ENCODE peak calls at places on chromosomes 5 and 9, in seven cellular contexts. One of them, this sample, is unnamed.

GRCh38 chr5:133520991-133521706 is 91.2 kb downstream of the FSTL4 start:
- DNase-seq in BE2C: no peak
- DNase-seq in Calu3: no peak
- DNase-seq in type B pancreatic cell: no peak
- DNase-seq in upper lobe of right lung: no peak
- DNase-seq in psoas muscle: no peak
- DNase-seq in tibial artery: no peak
- DNase-seq in this sample: no peak

GRCh38 chr5:143448518-143448917 is 45.0 kb upstream of the NR3C1 start:
- DNase-seq in BE2C: no peak
- DNase-seq in Calu3: no peak
- DNase-seq in type B pancreatic cell: no peak
- DNase-seq in upper lobe of right lung: no peak
- DNase-seq in psoas muscle: no peak
- DNase-seq in tibial artery: no peak
- DNase-seq in this sample: no peak

GRCh38 chr9:35903049-35903448 is 3.0 kb upstream of the HRCT1 start:
- DNase-seq in BE2C: peak; percentile 45
- DNase-seq in Calu3: peak; percentile 39
- DNase-seq in type B pancreatic cell: no peak
- DNase-seq in upper lobe of right lung: no peak
- DNase-seq in psoas muscle: no peak
- DNase-seq in tibial artery: no peak
- DNase-seq in this sample: no peak

GRCh38 chr9:23933348-23933747 is 107.3 kb upstream of the ELAVL2 start:
- DNase-seq in BE2C: no peak
- DNase-seq in Calu3: no peak
- DNase-seq in type B pancreatic cell: no peak
- DNase-seq in upper lobe of right lung: no peak
- DNase-seq in psoas muscle: no peak
- DNase-seq in tibial artery: no peak
- DNase-seq in this sample: no peak

GRCh38 chr9:134346151-134346550 is 19.9 kb downstream of the RXRA start:
- DNase-seq in BE2C: no peak
- DNase-seq in Calu3: no peak
- DNase-seq in type B pancreatic cell: no peak
- DNase-seq in upper lobe of right lung: no peak
- DNase-seq in psoas muscle: peak; percentile 81
- DNase-seq in tibial artery: no peak
- DNase-seq in this sample: no peak

GRCh38 chr9:96189995-96190394 is 112.0 kb downstream of the HSD17B3 start:
- DNase-seq in BE2C: no peak
- DNase-seq in Calu3: no peak
- DNase-seq in type B pancreatic cell: no peak
- DNase-seq in upper lobe of right lung: no peak
- DNase-seq in psoas muscle: no peak
- DNase-seq in tibial artery: no peak
- DNase-seq in this sample: no peak

GRCh38 chr9:100191264-100191663 is 92.2 kb downstream of the INVS start:
- DNase-seq in BE2C: no peak
- DNase-seq in Calu3: no peak
- DNase-seq in type B pancreatic cell: no peak
- DNase-seq in upper lobe of right lung: no peak
- DNase-seq in psoas muscle: no peak
- DNase-seq in tibial artery: no peak
- DNase-seq in this sample: no peak

GRCh38 chr9:4011062-4011461 is 288.8 kb downstream of the GLIS3 start:
- DNase-seq in BE2C: no peak
- DNase-seq in Calu3: no peak
- DNase-seq in type B pancreatic cell: no peak
- DNase-seq in upper lobe of right lung: no peak
- DNase-seq in psoas muscle: no peak
- DNase-seq in tibial artery: no peak
- DNase-seq in this sample: no peak

GRCh38 chr5:54533541-54534179 is 16.1 kb downstream of the SNX18 start:
- DNase-seq in BE2C: no peak
- DNase-seq in Calu3: no peak
- DNase-seq in type B pancreatic cell: no peak
- DNase-seq in upper lobe of right lung: no peak
- DNase-seq in psoas muscle: no peak
- DNase-seq in tibial artery: no peak
- DNase-seq in this sample: no peak

GRCh38 chr5:125700380-125700856 is 722.8 kb upstream of the GRAMD2B start:
- DNase-seq in BE2C: peak; percentile 11
- DNase-seq in Calu3: peak; percentile 34
- DNase-seq in type B pancreatic cell: no peak
- DNase-seq in upper lobe of right lung: no peak
- DNase-seq in psoas muscle: no peak
- DNase-seq in tibial artery: no peak
- DNase-seq in this sample: no peak

GRCh38 chr5:19927919-19928318 is 60.1 kb downstream of the CDH18 start:
- DNase-seq in BE2C: peak; percentile 78
- DNase-seq in Calu3: no peak
- DNase-seq in type B pancreatic cell: no peak
- DNase-seq in upper lobe of right lung: no peak
- DNase-seq in psoas muscle: no peak
- DNase-seq in tibial artery: no peak
- DNase-seq in this sample: no peak

GRCh38 chr5:134708301-134708700 is 30.0 kb upstream of the CAMLG start:
- DNase-seq in BE2C: no peak
- DNase-seq in Calu3: no peak
- DNase-seq in type B pancreatic cell: no peak
- DNase-seq in upper lobe of right lung: no peak
- DNase-seq in psoas muscle: no peak
- DNase-seq in tibial artery: no peak
- DNase-seq in this sample: no peak

GRCh38 chr9:89655990-89656657 is 51.3 kb downstream of the GADD45G start:
- DNase-seq in BE2C: no peak
- DNase-seq in Calu3: no peak
- DNase-seq in type B pancreatic cell: no peak
- DNase-seq in upper lobe of right lung: peak; percentile 67
- DNase-seq in psoas muscle: peak; percentile 48
- DNase-seq in tibial artery: no peak
- DNase-seq in this sample: peak; percentile 60

GRCh38 chr5:169895876-169896275 is 84.4 kb downstream of the INSYN2B start:
- DNase-seq in BE2C: no peak
- DNase-seq in Calu3: no peak
- DNase-seq in type B pancreatic cell: no peak
- DNase-seq in upper lobe of right lung: no peak
- DNase-seq in psoas muscle: peak; percentile 58
- DNase-seq in tibial artery: no peak
- DNase-seq in this sample: no peak

GRCh38 chr9:136644343-136644592 is 18.4 kb upstream of the EGFL7 start:
- DNase-seq in BE2C: no peak
- DNase-seq in Calu3: no peak
- DNase-seq in type B pancreatic cell: no peak
- DNase-seq in upper lobe of right lung: peak; percentile 97
- DNase-seq in psoas muscle: no peak
- DNase-seq in tibial artery: no peak
- DNase-seq in this sample: no peak

GRCh38 chr5:74641778-74642542 is 1.4 kb upstream of the ENC1 start:
- DNase-seq in BE2C: peak; percentile 59
- DNase-seq in Calu3: peak; percentile 64
- DNase-seq in type B pancreatic cell: no peak
- DNase-seq in upper lobe of right lung: peak; percentile 70
- DNase-seq in psoas muscle: no peak
- DNase-seq in tibial artery: no peak
- DNase-seq in this sample: no peak
- TF ChIP-seq CTCF in BE2C: peak; percentile 74
- TF ChIP-seq CTCF in Calu3: peak; percentile 37
- TF ChIP-seq CTCF in type B pancreatic cell: peak; percentile 65
- TF ChIP-seq CTCF in upper lobe of right lung: peak; percentile 62
- TF ChIP-seq CTCF in psoas muscle: peak; percentile 56
- TF ChIP-seq CTCF in tibial artery: peak; percentile 35
- TF ChIP-seq CTCF in this sample: peak; percentile 88

GRCh38 chr5:64074533-64074932 is 91.1 kb upstream of the RNF180 start:
- DNase-seq in BE2C: no peak
- DNase-seq in Calu3: peak; percentile 26
- DNase-seq in type B pancreatic cell: no peak
- DNase-seq in upper lobe of right lung: no peak
- DNase-seq in psoas muscle: no peak
- DNase-seq in tibial artery: no peak
- DNase-seq in this sample: no peak
- TF ChIP-seq CTCF in BE2C: peak; percentile 63
- TF ChIP-seq CTCF in Calu3: peak; percentile 33
- TF ChIP-seq CTCF in type B pancreatic cell: peak; percentile 77
- TF ChIP-seq CTCF in upper lobe of right lung: peak; percentile 51
- TF ChIP-seq CTCF in psoas muscle: peak; percentile 44
- TF ChIP-seq CTCF in tibial artery: peak; percentile 67
- TF ChIP-seq CTCF in this sample: peak; percentile 82

DNA sequence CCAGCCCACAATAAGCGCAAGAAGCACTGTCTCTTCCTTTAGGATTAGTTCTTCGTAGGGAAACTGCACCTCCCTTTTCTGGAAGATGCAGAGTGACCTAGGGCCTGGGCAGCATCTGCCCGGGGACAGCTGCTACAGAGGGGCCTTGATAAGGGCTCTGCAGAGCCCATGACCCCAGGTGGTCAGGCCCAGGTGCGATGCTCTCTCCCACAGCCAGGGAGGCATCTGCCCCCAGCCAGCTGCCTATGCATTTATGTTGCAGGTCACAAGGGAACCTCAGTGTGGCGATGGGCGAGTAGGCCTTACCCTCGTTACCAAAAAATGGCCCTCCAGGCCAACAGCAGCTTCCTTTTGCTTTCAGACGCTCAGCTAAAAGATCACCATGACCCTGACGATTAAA is 55.0 kb downstream of the PSMB7 start:
- DNase-seq in BE2C: no peak
- DNase-seq in Calu3: no peak
- DNase-seq in type B pancreatic cell: no peak
- DNase-seq in upper lobe of right lung: no peak
- DNase-seq in psoas muscle: no peak
- DNase-seq in tibial artery: no peak
- DNase-seq in this sample: no peak
- TF ChIP-seq CTCF in BE2C: no peak
- TF ChIP-seq CTCF in Calu3: no peak
- TF ChIP-seq CTCF in type B pancreatic cell: no peak
- TF ChIP-seq CTCF in upper lobe of right lung: no peak
- TF ChIP-seq CTCF in psoas muscle: no peak
- TF ChIP-seq CTCF in tibial artery: no peak
- TF ChIP-seq CTCF in this sample: no peak

GRCh38 chr5:9035346-9035745 is 510.5 kb downstream of the SEMA5A start:
- DNase-seq in BE2C: no peak
- DNase-seq in Calu3: no peak
- DNase-seq in type B pancreatic cell: no peak
- DNase-seq in upper lobe of right lung: no peak
- DNase-seq in psoas muscle: no peak
- DNase-seq in tibial artery: no peak
- DNase-seq in this sample: no peak

GRCh38 chr5:9034671-9035070 is 511.2 kb downstream of the SEMA5A start:
- DNase-seq in BE2C: no peak
- DNase-seq in Calu3: no peak
- DNase-seq in type B pancreatic cell: no peak
- DNase-seq in upper lobe of right lung: no peak
- DNase-seq in psoas muscle: no peak
- DNase-seq in tibial artery: no peak
- DNase-seq in this sample: no peak

GRCh38 chr5:9042241-9042640 is 503.6 kb downstream of the SEMA5A start:
- DNase-seq in BE2C: no peak
- DNase-seq in Calu3: no peak
- DNase-seq in type B pancreatic cell: no peak
- DNase-seq in upper lobe of right lung: no peak
- DNase-seq in psoas muscle: no peak
- DNase-seq in tibial artery: no peak
- DNase-seq in this sample: no peak

GRCh38 chr5:9033524-9033923 is 512.4 kb downstream of the SEMA5A start:
- DNase-seq in BE2C: no peak
- DNase-seq in Calu3: no peak
- DNase-seq in type B pancreatic cell: no peak
- DNase-seq in upper lobe of right lung: no peak
- DNase-seq in psoas muscle: no peak
- DNase-seq in tibial artery: no peak
- DNase-seq in this sample: no peak

GRCh38 chr5:9037048-9037447 is 508.8 kb downstream of the SEMA5A start:
- DNase-seq in BE2C: no peak
- DNase-seq in Calu3: no peak
- DNase-seq in type B pancreatic cell: no peak
- DNase-seq in upper lobe of right lung: no peak
- DNase-seq in psoas muscle: no peak
- DNase-seq in tibial artery: no peak
- DNase-seq in this sample: no peak
- TF ChIP-seq CTCF in BE2C: no peak
- TF ChIP-seq CTCF in Calu3: no peak
- TF ChIP-seq CTCF in type B pancreatic cell: no peak
- TF ChIP-seq CTCF in upper lobe of right lung: no peak
- TF ChIP-seq CTCF in psoas muscle: no peak
- TF ChIP-seq CTCF in tibial artery: no peak
- TF ChIP-seq CTCF in this sample: no peak

DNA sequence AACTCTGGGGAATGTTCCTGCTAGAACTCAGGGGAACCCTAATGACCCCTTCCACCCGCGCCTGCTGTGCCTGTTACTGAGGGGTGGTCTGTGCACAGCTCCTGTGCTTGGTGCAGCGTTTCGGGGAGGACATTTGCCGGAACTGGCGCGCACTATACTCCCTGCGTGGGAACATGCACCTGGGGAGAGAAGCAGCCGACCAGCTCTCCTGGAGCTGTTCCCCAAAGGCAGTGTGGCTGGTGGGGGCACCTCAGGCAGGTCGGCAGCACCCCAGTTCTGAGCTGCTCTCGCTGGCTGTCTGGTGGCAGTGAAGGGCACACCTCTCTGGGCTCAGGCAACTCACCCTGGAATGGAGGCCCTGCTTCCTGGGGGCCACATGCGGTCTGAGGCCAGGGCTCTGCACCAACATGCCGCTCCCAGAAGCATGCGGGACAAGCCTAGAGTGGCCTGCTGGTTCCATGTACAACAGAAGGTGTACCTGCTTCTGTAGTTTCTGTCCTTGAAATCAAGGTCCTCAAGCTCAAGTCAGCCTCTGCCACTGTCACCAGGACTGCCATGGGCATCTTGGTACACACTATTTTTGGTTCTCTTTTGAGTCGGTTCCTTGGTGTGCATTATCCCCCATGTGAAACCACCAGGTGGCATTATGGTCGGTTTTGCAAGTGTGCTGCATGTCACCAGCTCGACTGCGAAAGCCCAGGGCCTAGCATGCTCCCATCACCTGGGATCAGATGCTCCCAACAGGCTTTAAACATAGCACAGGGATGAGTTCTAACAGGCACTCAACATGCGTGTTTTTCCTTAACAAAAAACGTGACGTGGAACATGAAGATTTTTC is 7.8 kb upstream of the MRNIP start:
- DNase-seq in BE2C: peak; percentile 40
- DNase-seq in Calu3: no peak
- DNase-seq in type B pancreatic cell: no peak
- DNase-seq in upper lobe of right lung: no peak
- DNase-seq in psoas muscle: no peak
- DNase-seq in tibial artery: no peak
- DNase-seq in this sample: peak; percentile 68
- TF ChIP-seq CTCF in BE2C: peak; percentile 41
- TF ChIP-seq CTCF in Calu3: no peak
- TF ChIP-seq CTCF in type B pancreatic cell: peak; percentile 18
- TF ChIP-seq CTCF in upper lobe of right lung: no peak
- TF ChIP-seq CTCF in psoas muscle: no peak
- TF ChIP-seq CTCF in tibial artery: no peak
- TF ChIP-seq CTCF in this sample: peak; percentile 34

This sample was measured in chondrocyte.